ENCODE peak calls at places on chromosome 20, in ten cellular contexts. N is occipital lobe; V is LoVo; B is activated CD8-positive, alpha-beta T cell treated with anti-CD3 and anti-CD28 coated beads for 36 hours; S is activated T-helper 1 cell treated with anti-CD3 and anti-CD28 coated beads, Interleukin-2, amount 50 U/mL, for 16 hours; Y is nucleus accumbens; J is SHP77; Q is activated CD4-positive, alpha-beta T cell treated with anti-CD3 and anti-CD28 coated beads, Interleukin-2, amount 10 ng/mL, durations not matched to agents 24 days and 14 days; E is fibroblast of pulmonary artery; Z is RPMI8226. L is an unnamed sample.

GRCh38 chr20:10314198-10314597 is 95.6 kb downstream of the SNAP25 start:
- DNase-seq in B (no peak), Q (no peak), N (peak; percentile 37), Z (no peak), E (peak; percentile 63), V (no peak), S (no peak), J (no peak), Y (no peak), L (no peak)

GRCh38 chr20:19397676-19398075 is 185.2 kb downstream of the SLC24A3 start:
- DNase-seq in B (no peak), J (no peak), Z (no peak), Q (peak; percentile 6), N (no peak), S (no peak), Y (no peak), V (no peak), E (no peak), L (no peak)

GRCh38 chr20:46111028-46111835 is 6.9 kb upstream of the CD40 start:
- DNase-seq in S (no peak), Z (no peak), N (no peak), B (peak; percentile 65), V (no peak), E (no peak), Q (no peak), J (no peak), Y (no peak), L (no peak)

GRCh38 chr20:54680872-54681297 is 205.5 kb downstream of the DOK5 start:
- DNase-seq in B (peak; percentile 38), V (peak; percentile 41), N (no peak), J (peak; percentile 38), S (no peak), Q (peak; percentile 72), E (peak; percentile 58), Z (peak; percentile 63), Y (no peak), L (no peak)

GRCh38 chr20:43666376-43667328 is at the start of gene MYBL2:
- DNase-seq in Q (peak; percentile 93), J (peak; percentile 37), Z (peak; percentile 87), V (peak; percentile 75), B (peak; percentile 74), S (peak; percentile 55), Y (no peak), N (no peak), E (peak; percentile 60), L (peak; percentile 49)

GRCh38 chr20:4848041-4848440 is 126.3 kb downstream of the PRND start:
- DNase-seq in Q (no peak), V (no peak), E (no peak), J (no peak), Z (no peak), S (no peak), Y (no peak), N (no peak), B (no peak), L (no peak)

GRCh38 chr20:24914388-24915241 is 34.5 kb upstream of the CST7 start:
- DNase-seq in Y (no peak), J (no peak), Z (no peak), V (no peak), N (no peak), S (no peak), Q (peak; percentile 44), B (no peak), E (no peak), L (no peak)

GRCh38 chr20:63536997-63537524 is at the start of gene PTK6:
- DNase-seq in N (no peak), Q (peak; percentile 83), V (peak; percentile 80), S (no peak), Z (peak; percentile 73), Y (no peak), B (peak; percentile 39), E (no peak), J (no peak), L (no peak)

GRCh38 chr20:22473293-22473692 is 111.1 kb downstream of the FOXA2 start:
- DNase-seq in V (no peak), B (no peak), Z (peak; percentile 19), S (no peak), E (no peak), Y (no peak), N (no peak), Q (no peak), J (no peak), L (no peak)

GRCh38 chr20:19830351-19830750 is 72.3 kb downstream of the RIN2 start:
- DNase-seq in Y (no peak), V (no peak), Q (no peak), S (no peak), B (no peak), E (peak; percentile 50), J (no peak), Z (no peak), N (no peak), L (no peak)

GRCh38 chr20:31968299-31969126 is 562 bp downstream of the XKR7 start:
- DNase-seq in B (peak; percentile 83), E (peak; percentile 73), J (no peak), V (peak; percentile 62), Y (peak; percentile 35), Z (peak; percentile 86), N (peak; percentile 5), Q (peak; percentile 97), S (peak; percentile 70), L (peak; percentile 59)

GRCh38 chr20:45892828-45893500 is 1.8 kb downstream of the CTSA start:
- DNase-seq in V (no peak), E (no peak), S (no peak), Z (no peak), Y (no peak), J (no peak), Q (peak; percentile 56), B (peak; percentile 54), N (no peak), L (no peak)

GRCh38 chr20:45044084-45044573 is 56.8 kb downstream of the KCNS1 start:
- DNase-seq in Z (peak; percentile 62), Q (peak; percentile 83), J (peak; percentile 84), Y (no peak), S (no peak), E (peak; percentile 89), N (no peak), B (peak; percentile 56), V (peak; percentile 62), L (no peak)